ENCODE peak calls at places on chromosomes 11 and 22, in seven cellular contexts. K is NCI-H1694; E is NCI-H1105; T is WERI-Rb-1; L is HS-5; Y is activated CD4-positive, alpha-beta memory T cell treated with anti-CD3 and anti-CD28 coated beads for 36 hours; X is left ventricle myocardium inferior. B is an unnamed sample.

GRCh38 chr11:47186937-47187681 is 875 bp upstream of the PACSIN3 start:
- DNase-seq in Y (peak; percentile 65), E (no peak), L (no peak), T (peak; percentile 75), X (peak; percentile 78), K (peak; percentile 31), B (no peak)

GRCh38 chr11:62428871-62429601 is 10.2 kb downstream of the SCGB1A1 start:
- DNase-seq in Y (no peak), K (no peak), L (no peak), X (no peak), T (no peak), E (no peak), B (no peak)

GRCh38 chr11:12285811-12286222 is 91.6 kb upstream of the PARVA start:
- DNase-seq in E (no peak), Y (no peak), X (no peak), L (no peak), K (no peak), T (no peak), B (no peak)

GRCh38 chr11:109138200-109138599 is 283.8 kb upstream of the C11orf87 start:
- DNase-seq in T (no peak), E (no peak), K (no peak), X (no peak), Y (no peak), L (peak; percentile 13), B (peak; percentile 2)

GRCh38 chr11:19398772-19399542 is 158.2 kb upstream of the E2F8 start:
- DNase-seq in K (no peak), E (no peak), X (no peak), T (no peak), L (peak; percentile 85), Y (no peak), B (peak; percentile 42)

GRCh38 chr22:33756508-33756949 is 163.7 kb downstream of the LARGE1 start:
- DNase-seq in E (no peak), T (peak; percentile 76), K (peak; percentile 28), Y (no peak), X (no peak), L (no peak), B (no peak)

GRCh38 chr22:37023743-37024338 is 4.3 kb downstream of the MPST start:
- DNase-seq in X (no peak), Y (no peak), L (no peak), E (no peak), T (no peak), K (no peak), B (no peak)

GRCh38 chr22:31585161-31585859 is 76.7 kb downstream of the PISD start:
- DNase-seq in T (no peak), X (no peak), K (no peak), L (no peak), Y (peak; percentile 49), E (no peak), B (no peak)

GRCh38 chr11:1392561-1392960 is 2.8 kb downstream of the BRSK2 start:
- DNase-seq in Y (no peak), T (no peak), E (no peak), K (no peak), X (no peak), L (no peak), B (no peak)